ENCODE peak calls at places on chromosomes 3 and 15, in six cellular contexts. One of them, this sample, is unnamed. For H3K27me3, the result is how much of the 10 kb centered on the place peaks cover.

GRCh38 chr15:68210821-68211655 is 5.9 kb upstream of the CALML4 start:
- DNase-seq in CD8-positive, alpha-beta T cell: peak
- DNase-seq in tibial nerve: peak
- DNase-seq in body of pancreas: peak
- DNase-seq in mesenchymal stem cell: peak
- DNase-seq in stomach: peak
- DNase-seq in this sample: peak

GRCh38 chr3:21645121-21645897 is 105.7 kb downstream of the ZNF385D start:
- DNase-seq in CD8-positive, alpha-beta T cell: no peak
- DNase-seq in tibial nerve: no peak
- DNase-seq in body of pancreas: peak
- DNase-seq in mesenchymal stem cell: no peak
- DNase-seq in stomach: peak
- DNase-seq in this sample: peak

GRCh38 chr15:70101459-70102113 is 3.9 kb upstream of the TLE3 start:
- DNase-seq in CD8-positive, alpha-beta T cell: no peak
- DNase-seq in tibial nerve: no peak
- DNase-seq in body of pancreas: peak
- DNase-seq in mesenchymal stem cell: peak
- DNase-seq in stomach: peak
- DNase-seq in this sample: peak

GRCh38 chr15:94385441-94385840 is 154.1 kb downstream of the MCTP2 start:
- DNase-seq in CD8-positive, alpha-beta T cell: no peak
- DNase-seq in tibial nerve: no peak
- DNase-seq in body of pancreas: no peak
- DNase-seq in mesenchymal stem cell: no peak
- DNase-seq in stomach: no peak
- DNase-seq in this sample: no peak

GRCh38 chr3:149277338-149277813 is 55.7 kb upstream of the CP start:
- DNase-seq in CD8-positive, alpha-beta T cell: no peak
- DNase-seq in tibial nerve: no peak
- DNase-seq in body of pancreas: no peak
- DNase-seq in mesenchymal stem cell: peak
- DNase-seq in stomach: no peak
- DNase-seq in this sample: peak

GRCh38 chr3:16243706-16244490 is 20.8 kb downstream of the DPH3 start:
- DNase-seq in CD8-positive, alpha-beta T cell: no peak
- DNase-seq in tibial nerve: no peak
- DNase-seq in body of pancreas: no peak
- DNase-seq in mesenchymal stem cell: peak
- DNase-seq in stomach: no peak
- DNase-seq in this sample: no peak

GRCh38 chr3:151171145-151171544 is 31.9 kb downstream of the GPR171 start:
- DNase-seq in CD8-positive, alpha-beta T cell: no peak
- DNase-seq in tibial nerve: no peak
- DNase-seq in body of pancreas: peak
- DNase-seq in mesenchymal stem cell: no peak
- DNase-seq in stomach: no peak
- DNase-seq in this sample: peak

GRCh38 chr15:40471778-40472130 is 970 bp downstream of the CHST14 start:
- DNase-seq in CD8-positive, alpha-beta T cell: no peak
- DNase-seq in tibial nerve: no peak
- DNase-seq in body of pancreas: peak
- DNase-seq in mesenchymal stem cell: no peak
- DNase-seq in stomach: peak
- DNase-seq in this sample: no peak

GRCh38 chr15:31214864-31215489 is 111.7 kb upstream of the KLF13 start:
- DNase-seq in CD8-positive, alpha-beta T cell: no peak
- DNase-seq in tibial nerve: peak
- DNase-seq in body of pancreas: peak
- DNase-seq in mesenchymal stem cell: no peak
- DNase-seq in stomach: peak
- DNase-seq in this sample: no peak

GRCh38 chr3:47612178-47612577 is 33.5 kb upstream of the CSPG5 start:
- DNase-seq in CD8-positive, alpha-beta T cell: no peak
- DNase-seq in tibial nerve: no peak
- DNase-seq in body of pancreas: peak
- DNase-seq in mesenchymal stem cell: peak
- DNase-seq in stomach: no peak
- DNase-seq in this sample: no peak

GRCh38 chr3:160106905-160107861 is 118.0 kb upstream of the C3orf80 start:
- DNase-seq in CD8-positive, alpha-beta T cell: no peak
- DNase-seq in tibial nerve: no peak
- DNase-seq in body of pancreas: peak
- DNase-seq in mesenchymal stem cell: no peak
- DNase-seq in stomach: peak
- DNase-seq in this sample: no peak

GRCh38 chr15:72932461-72932860 is 119.8 kb upstream of the NEO1 start:
- DNase-seq in CD8-positive, alpha-beta T cell: no peak
- DNase-seq in tibial nerve: no peak
- DNase-seq in body of pancreas: no peak
- DNase-seq in mesenchymal stem cell: no peak
- DNase-seq in stomach: no peak
- DNase-seq in this sample: no peak

GRCh38 chr3:176428552-176428951 is 768.7 kb downstream of the TBL1XR1 start:
- DNase-seq in CD8-positive, alpha-beta T cell: no peak
- DNase-seq in tibial nerve: no peak
- DNase-seq in body of pancreas: no peak
- DNase-seq in mesenchymal stem cell: no peak
- DNase-seq in stomach: no peak
- DNase-seq in this sample: no peak

GRCh38 chr3:72655151-72655551 is 193.1 kb downstream of the SHQ1 start:
- DNase-seq in CD8-positive, alpha-beta T cell: no peak
- DNase-seq in tibial nerve: no peak
- DNase-seq in body of pancreas: no peak
- DNase-seq in mesenchymal stem cell: no peak
- DNase-seq in stomach: no peak
- DNase-seq in this sample: no peak
- H3K27me3 ChIP-seq in CD8-positive, alpha-beta T cell: under half
- H3K27me3 ChIP-seq in tibial nerve: under half
- H3K27me3 ChIP-seq in body of pancreas: under half
- H3K27me3 ChIP-seq in mesenchymal stem cell: half or more
- H3K27me3 ChIP-seq in stomach: under half
- H3K27me3 ChIP-seq in this sample: under half

GRCh38 chr3:113602836-113603235 is 70.5 kb downstream of the SIDT1 start:
- DNase-seq in CD8-positive, alpha-beta T cell: no peak
- DNase-seq in tibial nerve: no peak
- DNase-seq in body of pancreas: no peak
- DNase-seq in mesenchymal stem cell: no peak
- DNase-seq in stomach: no peak
- DNase-seq in this sample: no peak

GRCh38 chr3:113602256-113602655 is 69.9 kb downstream of the SIDT1 start:
- DNase-seq in CD8-positive, alpha-beta T cell: no peak
- DNase-seq in tibial nerve: no peak
- DNase-seq in body of pancreas: no peak
- DNase-seq in mesenchymal stem cell: no peak
- DNase-seq in stomach: no peak
- DNase-seq in this sample: no peak

GRCh38 chr3:113606539-113607218 is 74.3 kb downstream of the SIDT1 start:
- DNase-seq in CD8-positive, alpha-beta T cell: peak
- DNase-seq in tibial nerve: no peak
- DNase-seq in body of pancreas: no peak
- DNase-seq in mesenchymal stem cell: no peak
- DNase-seq in stomach: no peak
- DNase-seq in this sample: no peak

GRCh38 chr3:113601240-113601639 is 68.9 kb downstream of the SIDT1 start:
- DNase-seq in CD8-positive, alpha-beta T cell: no peak
- DNase-seq in tibial nerve: no peak
- DNase-seq in body of pancreas: no peak
- DNase-seq in mesenchymal stem cell: no peak
- DNase-seq in stomach: no peak
- DNase-seq in this sample: no peak

DNA sequence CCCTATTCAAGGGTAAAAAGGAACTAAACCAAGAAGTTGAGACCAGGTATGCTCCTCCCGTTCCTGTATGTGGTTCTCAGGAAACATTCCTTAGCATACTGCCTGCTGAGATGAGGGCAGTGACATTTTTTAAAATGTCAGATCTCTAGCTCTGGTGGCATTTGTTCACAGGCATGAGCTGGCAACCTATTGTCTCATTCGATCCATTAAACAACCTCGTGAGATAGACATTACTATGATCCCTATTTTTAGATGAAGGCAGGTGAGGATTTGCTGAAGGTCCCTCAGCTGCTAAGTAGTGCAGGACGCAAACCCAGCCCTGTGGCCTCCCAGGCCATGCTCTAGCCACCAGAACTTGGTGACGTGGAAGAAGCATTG is 74.9 kb downstream of the SIDT1 start:
- DNase-seq in CD8-positive, alpha-beta T cell: no peak
- DNase-seq in tibial nerve: no peak
- DNase-seq in body of pancreas: no peak
- DNase-seq in mesenchymal stem cell: no peak
- DNase-seq in stomach: no peak
- DNase-seq in this sample: no peak
- H3K27ac ChIP-seq in CD8-positive, alpha-beta T cell: no peak
- H3K27ac ChIP-seq in tibial nerve: no peak
- H3K27ac ChIP-seq in body of pancreas: no peak
- H3K27ac ChIP-seq in mesenchymal stem cell: no peak
- H3K27ac ChIP-seq in stomach: no peak
- H3K27ac ChIP-seq in this sample: no peak

DNA sequence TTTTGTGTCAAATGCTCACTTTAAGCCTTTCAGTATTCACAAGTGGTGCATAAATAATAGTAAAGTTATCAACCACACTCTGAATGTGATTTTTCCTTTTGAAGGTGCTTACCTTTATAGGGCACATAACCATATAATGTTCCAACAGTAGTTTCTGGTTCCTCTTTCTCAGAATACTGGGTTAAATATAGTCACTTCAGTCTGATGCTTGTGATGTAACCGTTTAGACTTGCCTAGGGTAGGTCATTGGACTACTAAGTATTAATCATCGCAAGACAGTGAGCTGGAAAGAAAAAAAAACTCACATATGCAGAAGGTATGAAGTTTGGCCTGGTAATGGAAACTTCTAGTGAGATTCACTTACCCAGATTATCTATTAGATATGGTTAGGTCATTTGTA is 1.9 kb downstream of the KBTBD8 start:
- DNase-seq in CD8-positive, alpha-beta T cell: no peak
- DNase-seq in tibial nerve: no peak
- DNase-seq in body of pancreas: no peak
- DNase-seq in mesenchymal stem cell: peak
- DNase-seq in stomach: no peak
- DNase-seq in this sample: no peak
- H3K4me3 ChIP-seq in CD8-positive, alpha-beta T cell: no peak
- H3K4me3 ChIP-seq in tibial nerve: no peak
- H3K4me3 ChIP-seq in body of pancreas: no peak
- H3K4me3 ChIP-seq in mesenchymal stem cell: peak
- H3K4me3 ChIP-seq in stomach: no peak
- H3K4me3 ChIP-seq in this sample: no peak

DNA sequence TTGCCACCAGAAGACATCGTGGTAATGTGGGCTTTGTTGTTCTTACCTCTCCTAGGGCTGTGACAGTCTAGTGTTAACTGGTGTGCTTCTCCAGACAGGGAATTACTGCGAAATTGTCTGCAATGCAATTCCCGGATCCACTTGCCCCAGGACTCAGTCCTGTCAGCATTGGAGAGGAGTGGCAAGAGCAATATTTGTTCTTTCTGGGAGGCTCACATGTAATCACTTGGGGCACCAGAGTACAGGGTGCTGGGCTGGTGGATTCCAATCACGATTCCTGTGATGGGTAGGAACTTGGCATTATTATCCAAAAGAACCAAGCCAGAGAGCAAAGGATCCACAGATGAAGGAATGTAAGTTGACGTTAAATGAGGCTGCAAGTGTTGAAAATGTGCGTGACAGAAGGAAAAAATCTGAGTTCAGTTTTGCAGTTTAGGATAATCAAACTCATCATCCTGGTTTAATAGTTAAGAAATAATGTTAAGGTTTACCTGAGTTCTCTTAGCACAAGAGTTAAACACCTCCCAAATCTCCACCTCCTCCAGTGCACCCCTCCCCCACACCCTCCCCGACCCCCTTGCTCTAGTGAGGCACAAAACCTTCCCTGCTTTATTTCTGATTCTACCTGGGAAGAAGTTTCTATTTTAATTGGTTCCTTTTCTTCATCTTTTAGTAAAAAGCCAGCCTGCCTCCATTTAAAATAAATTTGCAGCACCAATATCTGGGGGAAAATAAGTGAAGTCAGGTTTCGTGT is 79.2 kb downstream of the GMPS start:
- DNase-seq in CD8-positive, alpha-beta T cell: no peak
- DNase-seq in tibial nerve: no peak
- DNase-seq in body of pancreas: no peak
- DNase-seq in mesenchymal stem cell: no peak
- DNase-seq in stomach: no peak
- DNase-seq in this sample: no peak
- H3K27me3 ChIP-seq in CD8-positive, alpha-beta T cell: under half
- H3K27me3 ChIP-seq in tibial nerve: under half
- H3K27me3 ChIP-seq in body of pancreas: under half
- H3K27me3 ChIP-seq in mesenchymal stem cell: under half
- H3K27me3 ChIP-seq in stomach: under half
- H3K27me3 ChIP-seq in this sample: under half

GRCh38 chr3:126355777-126356372 is 1.3 kb downstream of the KLF15 start:
- DNase-seq in CD8-positive, alpha-beta T cell: no peak
- DNase-seq in tibial nerve: peak
- DNase-seq in body of pancreas: peak
- DNase-seq in mesenchymal stem cell: peak
- DNase-seq in stomach: peak
- DNase-seq in this sample: peak

GRCh38 chr3:126358038-126358815 is 1.0 kb upstream of the KLF15 start:
- DNase-seq in CD8-positive, alpha-beta T cell: no peak
- DNase-seq in tibial nerve: peak
- DNase-seq in body of pancreas: peak
- DNase-seq in mesenchymal stem cell: peak
- DNase-seq in stomach: no peak
- DNase-seq in this sample: peak

GRCh38 chr3:126356373-126357298 is 572 bp downstream of the KLF15 start:
- DNase-seq in CD8-positive, alpha-beta T cell: no peak
- DNase-seq in tibial nerve: no peak
- DNase-seq in body of pancreas: peak
- DNase-seq in mesenchymal stem cell: no peak
- DNase-seq in stomach: no peak
- DNase-seq in this sample: peak

GRCh38 chr3:126358816-126359181 is 1.6 kb upstream of the KLF15 start:
- DNase-seq in CD8-positive, alpha-beta T cell: no peak
- DNase-seq in tibial nerve: peak
- DNase-seq in body of pancreas: no peak
- DNase-seq in mesenchymal stem cell: no peak
- DNase-seq in stomach: no peak
- DNase-seq in this sample: no peak

GRCh38 chr3:126357299-126358037 is at the start of gene KLF15:
- DNase-seq in CD8-positive, alpha-beta T cell: peak
- DNase-seq in tibial nerve: peak
- DNase-seq in body of pancreas: peak
- DNase-seq in mesenchymal stem cell: peak
- DNase-seq in stomach: peak
- DNase-seq in this sample: peak
- H3K27ac ChIP-seq in CD8-positive, alpha-beta T cell: no peak
- H3K27ac ChIP-seq in tibial nerve: peak
- H3K27ac ChIP-seq in body of pancreas: peak
- H3K27ac ChIP-seq in mesenchymal stem cell: no peak
- H3K27ac ChIP-seq in stomach: peak
- H3K27ac ChIP-seq in this sample: no peak